ENCODE peak calls at places on chromosomes 4 and X, in seven cellular contexts. One of them, this sample, is unnamed.
A peak's percentile ranks its signal among the peaks of the same experiment; 100 is the strongest.

GRCh38 chr4:106369456-106370060 is 980 bp upstream of the GIMD1 start:
- DNase-seq in endodermal cell: peak; percentile 72
- DNase-seq in A549: peak; percentile 74
- DNase-seq in Kasumi-1: peak; percentile 89
- DNase-seq in lung microvascular endothelial cell: peak; percentile 90
- DNase-seq in fibroblast of the aortic adventitia: peak; percentile 92
- DNase-seq in astrocyte of the spinal cord: peak; percentile 88
- DNase-seq in this sample: no peak

GRCh38 chrX:8194216-8194615 is 23.1 kb upstream of the VCX2 start:
- DNase-seq in endodermal cell: no peak
- DNase-seq in A549: no peak
- DNase-seq in Kasumi-1: no peak
- DNase-seq in lung microvascular endothelial cell: no peak
- DNase-seq in fibroblast of the aortic adventitia: no peak
- DNase-seq in astrocyte of the spinal cord: no peak
- DNase-seq in this sample: no peak

GRCh38 chrX:35382966-35383365 is 415.2 kb upstream of the MAGEB16 start:
- DNase-seq in endodermal cell: no peak
- DNase-seq in A549: no peak
- DNase-seq in Kasumi-1: no peak
- DNase-seq in lung microvascular endothelial cell: no peak
- DNase-seq in fibroblast of the aortic adventitia: no peak
- DNase-seq in astrocyte of the spinal cord: no peak
- DNase-seq in this sample: no peak

GRCh38 chr4:184932343-184932742 is 85.9 kb upstream of the HELT start:
- DNase-seq in endodermal cell: peak; percentile 71
- DNase-seq in A549: no peak
- DNase-seq in Kasumi-1: no peak
- DNase-seq in lung microvascular endothelial cell: no peak
- DNase-seq in fibroblast of the aortic adventitia: no peak
- DNase-seq in astrocyte of the spinal cord: no peak
- DNase-seq in this sample: no peak

GRCh38 chrX:65755786-65756185 is 88.3 kb downstream of the MSN start:
- DNase-seq in endodermal cell: no peak
- DNase-seq in A549: no peak
- DNase-seq in Kasumi-1: no peak
- DNase-seq in lung microvascular endothelial cell: no peak
- DNase-seq in fibroblast of the aortic adventitia: no peak
- DNase-seq in astrocyte of the spinal cord: no peak
- DNase-seq in this sample: no peak

GRCh38 chrX:48945517-48946348 is 11.7 kb downstream of the OTUD5 start:
- DNase-seq in endodermal cell: peak; percentile 80
- DNase-seq in A549: peak; percentile 61
- DNase-seq in Kasumi-1: peak; percentile 20
- DNase-seq in lung microvascular endothelial cell: peak; percentile 57
- DNase-seq in fibroblast of the aortic adventitia: peak; percentile 50
- DNase-seq in astrocyte of the spinal cord: peak; percentile 45
- DNase-seq in this sample: no peak

GRCh38 chr4:137635596-137635995 is 103.3 kb upstream of the PCDH18 start:
- DNase-seq in endodermal cell: no peak
- DNase-seq in A549: no peak
- DNase-seq in Kasumi-1: no peak
- DNase-seq in lung microvascular endothelial cell: no peak
- DNase-seq in fibroblast of the aortic adventitia: peak; percentile 22
- DNase-seq in astrocyte of the spinal cord: no peak
- DNase-seq in this sample: no peak

GRCh38 chr4:149980941-149981340 is 97.3 kb upstream of the DCLK2 start:
- DNase-seq in endodermal cell: peak; percentile 78
- DNase-seq in A549: peak; percentile 59
- DNase-seq in Kasumi-1: peak; percentile 65
- DNase-seq in lung microvascular endothelial cell: peak; percentile 62
- DNase-seq in fibroblast of the aortic adventitia: peak; percentile 74
- DNase-seq in astrocyte of the spinal cord: peak; percentile 59
- DNase-seq in this sample: no peak

GRCh38 chr4:40916880-40917279 is 167.1 kb downstream of the NSUN7 start:
- DNase-seq in endodermal cell: peak; percentile 92
- DNase-seq in A549: peak; percentile 38
- DNase-seq in Kasumi-1: no peak
- DNase-seq in lung microvascular endothelial cell: peak; percentile 46
- DNase-seq in fibroblast of the aortic adventitia: no peak
- DNase-seq in astrocyte of the spinal cord: no peak
- DNase-seq in this sample: no peak

GRCh38 chr4:15894923-15895411 is 43.6 kb downstream of the FGFBP1 start:
- DNase-seq in endodermal cell: no peak
- DNase-seq in A549: peak; percentile 33
- DNase-seq in Kasumi-1: no peak
- DNase-seq in lung microvascular endothelial cell: no peak
- DNase-seq in fibroblast of the aortic adventitia: peak; percentile 64
- DNase-seq in astrocyte of the spinal cord: no peak
- DNase-seq in this sample: no peak

GRCh38 chr4:121256887-121257426 is 92.8 kb upstream of the TNIP3 start:
- DNase-seq in endodermal cell: no peak
- DNase-seq in A549: no peak
- DNase-seq in Kasumi-1: no peak
- DNase-seq in lung microvascular endothelial cell: no peak
- DNase-seq in fibroblast of the aortic adventitia: no peak
- DNase-seq in astrocyte of the spinal cord: no peak
- DNase-seq in this sample: no peak

GRCh38 chr4:133801858-133802257 is 399.7 kb downstream of the PABPC4L start:
- DNase-seq in endodermal cell: no peak
- DNase-seq in A549: no peak
- DNase-seq in Kasumi-1: no peak
- DNase-seq in lung microvascular endothelial cell: no peak
- DNase-seq in fibroblast of the aortic adventitia: no peak
- DNase-seq in astrocyte of the spinal cord: peak; percentile 16
- DNase-seq in this sample: no peak

GRCh38 chr4:5024673-5025072 is 5.4 kb upstream of the CYTL1 start:
- DNase-seq in endodermal cell: no peak
- DNase-seq in A549: no peak
- DNase-seq in Kasumi-1: no peak
- DNase-seq in lung microvascular endothelial cell: no peak
- DNase-seq in fibroblast of the aortic adventitia: peak; percentile 36
- DNase-seq in astrocyte of the spinal cord: no peak
- DNase-seq in this sample: no peak

GRCh38 chr4:124018383-124019317 is 622.1 kb downstream of the SPRY1 start:
- DNase-seq in endodermal cell: peak; percentile 42
- DNase-seq in A549: no peak
- DNase-seq in Kasumi-1: peak; percentile 24
- DNase-seq in lung microvascular endothelial cell: peak; percentile 82
- DNase-seq in fibroblast of the aortic adventitia: peak; percentile 81
- DNase-seq in astrocyte of the spinal cord: peak; percentile 25
- DNase-seq in this sample: peak; percentile 52

GRCh38 chr4:106746451-106746850 is 289.7 kb downstream of the DKK2 start:
- DNase-seq in endodermal cell: no peak
- DNase-seq in A549: no peak
- DNase-seq in Kasumi-1: peak; percentile 54
- DNase-seq in lung microvascular endothelial cell: peak; percentile 28
- DNase-seq in fibroblast of the aortic adventitia: no peak
- DNase-seq in astrocyte of the spinal cord: peak; percentile 41
- DNase-seq in this sample: no peak

GRCh38 chrX:11532291-11533075 is 133.2 kb downstream of the ARHGAP6 start:
- DNase-seq in endodermal cell: peak; percentile 56
- DNase-seq in A549: peak; percentile 1
- DNase-seq in Kasumi-1: no peak
- DNase-seq in lung microvascular endothelial cell: no peak
- DNase-seq in fibroblast of the aortic adventitia: peak; percentile 36
- DNase-seq in astrocyte of the spinal cord: no peak
- DNase-seq in this sample: no peak

GRCh38 chrX:154018518-154019060 is 1.1 kb downstream of the IRAK1 start:
- DNase-seq in endodermal cell: no peak
- DNase-seq in A549: no peak
- DNase-seq in Kasumi-1: no peak
- DNase-seq in lung microvascular endothelial cell: no peak
- DNase-seq in fibroblast of the aortic adventitia: no peak
- DNase-seq in astrocyte of the spinal cord: no peak
- DNase-seq in this sample: no peak

GRCh38 chrX:150143721-150144440 is 205.6 kb upstream of the EOLA2 start:
- DNase-seq in endodermal cell: no peak
- DNase-seq in A549: no peak
- DNase-seq in Kasumi-1: no peak
- DNase-seq in lung microvascular endothelial cell: no peak
- DNase-seq in fibroblast of the aortic adventitia: no peak
- DNase-seq in astrocyte of the spinal cord: no peak
- DNase-seq in this sample: no peak

GRCh38 chr4:177461606-177462005 is 19.4 kb upstream of the AGA start:
- DNase-seq in endodermal cell: no peak
- DNase-seq in A549: no peak
- DNase-seq in Kasumi-1: no peak
- DNase-seq in lung microvascular endothelial cell: no peak
- DNase-seq in fibroblast of the aortic adventitia: no peak
- DNase-seq in astrocyte of the spinal cord: no peak
- DNase-seq in this sample: no peak

GRCh38 chr4:89316931-89317366 is 9.3 kb upstream of the GPRIN3 start:
- DNase-seq in endodermal cell: no peak
- DNase-seq in A549: peak; percentile 34
- DNase-seq in Kasumi-1: peak; percentile 59
- DNase-seq in lung microvascular endothelial cell: peak; percentile 86
- DNase-seq in fibroblast of the aortic adventitia: peak; percentile 6
- DNase-seq in astrocyte of the spinal cord: peak; percentile 44
- DNase-seq in this sample: no peak

GRCh38 chrX:72042860-72043248 is 88.9 kb downstream of the RTL5 start:
- DNase-seq in endodermal cell: peak; percentile 11
- DNase-seq in A549: no peak
- DNase-seq in Kasumi-1: peak; percentile 15
- DNase-seq in lung microvascular endothelial cell: no peak
- DNase-seq in fibroblast of the aortic adventitia: no peak
- DNase-seq in astrocyte of the spinal cord: no peak
- DNase-seq in this sample: no peak

GRCh38 chr4:37803348-37803973 is 23.0 kb upstream of the PGM2 start:
- DNase-seq in endodermal cell: no peak
- DNase-seq in A549: peak; percentile 46
- DNase-seq in Kasumi-1: peak; percentile 55
- DNase-seq in lung microvascular endothelial cell: peak; percentile 77
- DNase-seq in fibroblast of the aortic adventitia: peak; percentile 80
- DNase-seq in astrocyte of the spinal cord: peak; percentile 72
- DNase-seq in this sample: no peak

GRCh38 chr4:4386736-4387392 is at the start of gene NSG1:
- DNase-seq in endodermal cell: peak; percentile 80
- DNase-seq in A549: peak; percentile 13
- DNase-seq in Kasumi-1: no peak
- DNase-seq in lung microvascular endothelial cell: peak; percentile 33
- DNase-seq in fibroblast of the aortic adventitia: peak; percentile 11
- DNase-seq in astrocyte of the spinal cord: peak; percentile 9
- DNase-seq in this sample: no peak

GRCh38 chrX:77431227-77431626 is 16.0 kb upstream of the FGF16 start:
- DNase-seq in endodermal cell: no peak
- DNase-seq in A549: no peak
- DNase-seq in Kasumi-1: peak; percentile 87
- DNase-seq in lung microvascular endothelial cell: no peak
- DNase-seq in fibroblast of the aortic adventitia: peak; percentile 91
- DNase-seq in astrocyte of the spinal cord: peak; percentile 42
- DNase-seq in this sample: no peak

GRCh38 chr4:932713-933070 is 432 bp downstream of the TMEM175 start:
- DNase-seq in endodermal cell: no peak
- DNase-seq in A549: no peak
- DNase-seq in Kasumi-1: no peak
- DNase-seq in lung microvascular endothelial cell: no peak
- DNase-seq in fibroblast of the aortic adventitia: no peak
- DNase-seq in astrocyte of the spinal cord: no peak
- DNase-seq in this sample: no peak

GRCh38 chrX:43661521-43662240 is 5.6 kb downstream of the MAOA start:
- DNase-seq in endodermal cell: no peak
- DNase-seq in A549: no peak
- DNase-seq in Kasumi-1: no peak
- DNase-seq in lung microvascular endothelial cell: no peak
- DNase-seq in fibroblast of the aortic adventitia: peak; percentile 50
- DNase-seq in astrocyte of the spinal cord: peak; percentile 33
- DNase-seq in this sample: no peak

GRCh38 chr4:39933689-39934590 is 43.8 kb downstream of the PDS5A start:
- DNase-seq in endodermal cell: no peak
- DNase-seq in A549: no peak
- DNase-seq in Kasumi-1: no peak
- DNase-seq in lung microvascular endothelial cell: peak; percentile 23
- DNase-seq in fibroblast of the aortic adventitia: peak; percentile 76
- DNase-seq in astrocyte of the spinal cord: peak; percentile 53
- DNase-seq in this sample: no peak

GRCh38 chr4:85965529-85965928 is 394.3 kb downstream of the MAPK10 start:
- DNase-seq in endodermal cell: no peak
- DNase-seq in A549: no peak
- DNase-seq in Kasumi-1: no peak
- DNase-seq in lung microvascular endothelial cell: no peak
- DNase-seq in fibroblast of the aortic adventitia: no peak
- DNase-seq in astrocyte of the spinal cord: no peak
- DNase-seq in this sample: no peak

This sample was measured in left lobe of liver.